ENCODE peak calls at places on chromosomes 13 and 19, in seven cellular contexts. One of them, this sample, is unnamed.

GRCh38 chr13:93635687-93636086 is 409.1 kb downstream of the GPC6 start:
- DNase-seq in H9: no peak
- DNase-seq in IMR-90: peak
- DNase-seq in H1: no peak
- DNase-seq in neuronal stem cell: no peak
- DNase-seq in trophoblast cell: no peak
- DNase-seq in mesenchymal stem cell: peak
- DNase-seq in this sample: no peak

GRCh38 chr13:19345916-19346422 is 164.3 kb upstream of the TUBA3C start:
- DNase-seq in neuronal stem cell: no peak
- DNase-seq in H1: no peak
- DNase-seq in trophoblast cell: peak
- DNase-seq in H9: no peak
- DNase-seq in mesenchymal stem cell: no peak
- DNase-seq in IMR-90: no peak
- DNase-seq in this sample: no peak

GRCh38 chr13:45916859-45917418 is 65.4 kb upstream of the SIAH3 start:
- DNase-seq in IMR-90: no peak
- DNase-seq in trophoblast cell: no peak
- DNase-seq in mesenchymal stem cell: no peak
- DNase-seq in H9: no peak
- DNase-seq in H1: no peak
- DNase-seq in neuronal stem cell: no peak
- DNase-seq in this sample: no peak

GRCh38 chr13:69459346-69459745 is 648.3 kb upstream of the ATXN8OS start:
- DNase-seq in IMR-90: no peak
- DNase-seq in H9: no peak
- DNase-seq in trophoblast cell: no peak
- DNase-seq in mesenchymal stem cell: no peak
- DNase-seq in neuronal stem cell: no peak
- DNase-seq in H1: no peak
- DNase-seq in this sample: no peak

GRCh38 chr13:98556968-98557591 is 19.8 kb downstream of the STK24 start:
- DNase-seq in trophoblast cell: no peak
- DNase-seq in H9: no peak
- DNase-seq in neuronal stem cell: no peak
- DNase-seq in IMR-90: peak
- DNase-seq in H1: no peak
- DNase-seq in mesenchymal stem cell: no peak
- DNase-seq in this sample: peak

GRCh38 chr13:114046447-114046846 is 72.6 kb upstream of the C13orf46 start:
- DNase-seq in mesenchymal stem cell: no peak
- DNase-seq in H1: no peak
- DNase-seq in neuronal stem cell: no peak
- DNase-seq in H9: no peak
- DNase-seq in trophoblast cell: no peak
- DNase-seq in IMR-90: no peak
- DNase-seq in this sample: no peak

GRCh38 chr13:56314755-56315154 is 826.0 kb upstream of the PRR20A start:
- DNase-seq in H1: no peak
- DNase-seq in trophoblast cell: peak
- DNase-seq in H9: no peak
- DNase-seq in mesenchymal stem cell: no peak
- DNase-seq in IMR-90: no peak
- DNase-seq in neuronal stem cell: no peak
- DNase-seq in this sample: peak

GRCh38 chr19:35780058-35780457 is 4.7 kb downstream of the ARHGAP33 start:
- DNase-seq in H9: no peak
- DNase-seq in trophoblast cell: no peak
- DNase-seq in neuronal stem cell: no peak
- DNase-seq in IMR-90: no peak
- DNase-seq in mesenchymal stem cell: no peak
- DNase-seq in H1: no peak
- DNase-seq in this sample: no peak

GRCh38 chr13:38763446-38764381 is 76.8 kb downstream of the FREM2 start:
- DNase-seq in H9: peak
- DNase-seq in mesenchymal stem cell: peak
- DNase-seq in neuronal stem cell: peak
- DNase-seq in trophoblast cell: peak
- DNase-seq in IMR-90: peak
- DNase-seq in H1: no peak
- DNase-seq in this sample: peak

GRCh38 chr13:113124211-113125025 is 1.8 kb downstream of the F10 start:
- DNase-seq in H1: no peak
- DNase-seq in H9: no peak
- DNase-seq in IMR-90: no peak
- DNase-seq in mesenchymal stem cell: no peak
- DNase-seq in trophoblast cell: no peak
- DNase-seq in neuronal stem cell: no peak
- DNase-seq in this sample: no peak

GRCh38 chr13:59391696-59392095 is 772.0 kb downstream of the DIAPH3 start:
- DNase-seq in mesenchymal stem cell: peak
- DNase-seq in trophoblast cell: peak
- DNase-seq in IMR-90: peak
- DNase-seq in neuronal stem cell: peak
- DNase-seq in H9: peak
- DNase-seq in H1: peak
- DNase-seq in this sample: peak

GRCh38 chr13:78241278-78241919 is 322.8 kb upstream of the EDNRB start:
- DNase-seq in trophoblast cell: peak
- DNase-seq in H1: peak
- DNase-seq in neuronal stem cell: peak
- DNase-seq in IMR-90: peak
- DNase-seq in H9: peak
- DNase-seq in mesenchymal stem cell: peak
- DNase-seq in this sample: peak

GRCh38 chr13:108877300-108877699 is 247.9 kb downstream of the MYO16 start:
- DNase-seq in H1: no peak
- DNase-seq in neuronal stem cell: no peak
- DNase-seq in trophoblast cell: no peak
- DNase-seq in IMR-90: peak
- DNase-seq in H9: no peak
- DNase-seq in mesenchymal stem cell: no peak
- DNase-seq in this sample: no peak

GRCh38 chr19:33693678-33694077 is 71.9 kb downstream of the CHST8 start:
- DNase-seq in neuronal stem cell: no peak
- DNase-seq in IMR-90: no peak
- DNase-seq in H9: no peak
- DNase-seq in mesenchymal stem cell: no peak
- DNase-seq in trophoblast cell: no peak
- DNase-seq in H1: no peak
- DNase-seq in this sample: peak

GRCh38 chr13:99988469-99989375 is 7.1 kb downstream of the ZIC2 start:
- DNase-seq in H1: peak
- DNase-seq in mesenchymal stem cell: no peak
- DNase-seq in H9: peak
- DNase-seq in neuronal stem cell: peak
- DNase-seq in trophoblast cell: no peak
- DNase-seq in IMR-90: no peak
- DNase-seq in this sample: peak

GRCh38 chr19:4413588-4413987 is 11.1 kb downstream of the CHAF1A start:
- DNase-seq in IMR-90: no peak
- DNase-seq in trophoblast cell: no peak
- DNase-seq in mesenchymal stem cell: no peak
- DNase-seq in neuronal stem cell: no peak
- DNase-seq in H9: no peak
- DNase-seq in H1: no peak
- DNase-seq in this sample: no peak

GRCh38 chr19:35037716-35038622 is 3.6 kb upstream of the HPN start:
- DNase-seq in neuronal stem cell: no peak
- DNase-seq in mesenchymal stem cell: no peak
- DNase-seq in H9: no peak
- DNase-seq in H1: no peak
- DNase-seq in IMR-90: no peak
- DNase-seq in trophoblast cell: no peak
- DNase-seq in this sample: no peak

GRCh38 chr19:45451181-45451849 is 16.5 kb upstream of the FOSB start:
- DNase-seq in H9: no peak
- DNase-seq in H1: no peak
- DNase-seq in IMR-90: peak
- DNase-seq in trophoblast cell: peak
- DNase-seq in mesenchymal stem cell: peak
- DNase-seq in neuronal stem cell: no peak
- DNase-seq in this sample: peak

GRCh38 chr19:52370341-52370710 is 603 bp downstream of the ZNF880 start:
- DNase-seq in IMR-90: no peak
- DNase-seq in H1: no peak
- DNase-seq in neuronal stem cell: no peak
- DNase-seq in H9: no peak
- DNase-seq in trophoblast cell: no peak
- DNase-seq in mesenchymal stem cell: no peak
- DNase-seq in this sample: no peak
- H3K4ac ChIP-seq in IMR-90: peak
- H3K4ac ChIP-seq in H1: no peak
- H3K4ac ChIP-seq in neuronal stem cell: no peak
- H3K4ac ChIP-seq in H9: peak
- H3K4ac ChIP-seq in trophoblast cell: peak
- H3K4ac ChIP-seq in mesenchymal stem cell: peak
- H3K4ac ChIP-seq in this sample: peak

GRCh38 chr19:12939908-12940533 is 1.6 kb downstream of the CALR start:
- DNase-seq in neuronal stem cell: no peak
- DNase-seq in H9: no peak
- DNase-seq in mesenchymal stem cell: no peak
- DNase-seq in trophoblast cell: no peak
- DNase-seq in IMR-90: no peak
- DNase-seq in H1: no peak
- DNase-seq in this sample: no peak
- H3K27ac ChIP-seq in neuronal stem cell: no peak
- H3K27ac ChIP-seq in H9: no peak
- H3K27ac ChIP-seq in mesenchymal stem cell: peak
- H3K27ac ChIP-seq in trophoblast cell: peak
- H3K27ac ChIP-seq in IMR-90: peak
- H3K27ac ChIP-seq in H1: no peak
- H3K27ac ChIP-seq in this sample: peak

GRCh38 chr19:41203371-41203770 is 10.4 kb downstream of the CYP2S1 start:
- DNase-seq in mesenchymal stem cell: no peak
- DNase-seq in trophoblast cell: no peak
- DNase-seq in IMR-90: no peak
- DNase-seq in H9: no peak
- DNase-seq in H1: no peak
- DNase-seq in neuronal stem cell: no peak
- DNase-seq in this sample: no peak
- H3K4ac ChIP-seq in mesenchymal stem cell: no peak
- H3K4ac ChIP-seq in trophoblast cell: no peak
- H3K4ac ChIP-seq in IMR-90: no peak
- H3K4ac ChIP-seq in H9: no peak
- H3K4ac ChIP-seq in H1: no peak
- H3K4ac ChIP-seq in neuronal stem cell: no peak
- H3K4ac ChIP-seq in this sample: no peak

GRCh38 chr19:50357178-50358100 is 8.0 kb downstream of the NAPSA start:
- DNase-seq in neuronal stem cell: peak
- DNase-seq in mesenchymal stem cell: peak
- DNase-seq in trophoblast cell: peak
- DNase-seq in H9: peak
- DNase-seq in IMR-90: peak
- DNase-seq in H1: peak
- DNase-seq in this sample: peak
- H3K27ac ChIP-seq in neuronal stem cell: no peak
- H3K27ac ChIP-seq in mesenchymal stem cell: no peak
- H3K27ac ChIP-seq in trophoblast cell: no peak
- H3K27ac ChIP-seq in H9: no peak
- H3K27ac ChIP-seq in IMR-90: no peak
- H3K27ac ChIP-seq in H1: no peak
- H3K27ac ChIP-seq in this sample: no peak

DNA sequence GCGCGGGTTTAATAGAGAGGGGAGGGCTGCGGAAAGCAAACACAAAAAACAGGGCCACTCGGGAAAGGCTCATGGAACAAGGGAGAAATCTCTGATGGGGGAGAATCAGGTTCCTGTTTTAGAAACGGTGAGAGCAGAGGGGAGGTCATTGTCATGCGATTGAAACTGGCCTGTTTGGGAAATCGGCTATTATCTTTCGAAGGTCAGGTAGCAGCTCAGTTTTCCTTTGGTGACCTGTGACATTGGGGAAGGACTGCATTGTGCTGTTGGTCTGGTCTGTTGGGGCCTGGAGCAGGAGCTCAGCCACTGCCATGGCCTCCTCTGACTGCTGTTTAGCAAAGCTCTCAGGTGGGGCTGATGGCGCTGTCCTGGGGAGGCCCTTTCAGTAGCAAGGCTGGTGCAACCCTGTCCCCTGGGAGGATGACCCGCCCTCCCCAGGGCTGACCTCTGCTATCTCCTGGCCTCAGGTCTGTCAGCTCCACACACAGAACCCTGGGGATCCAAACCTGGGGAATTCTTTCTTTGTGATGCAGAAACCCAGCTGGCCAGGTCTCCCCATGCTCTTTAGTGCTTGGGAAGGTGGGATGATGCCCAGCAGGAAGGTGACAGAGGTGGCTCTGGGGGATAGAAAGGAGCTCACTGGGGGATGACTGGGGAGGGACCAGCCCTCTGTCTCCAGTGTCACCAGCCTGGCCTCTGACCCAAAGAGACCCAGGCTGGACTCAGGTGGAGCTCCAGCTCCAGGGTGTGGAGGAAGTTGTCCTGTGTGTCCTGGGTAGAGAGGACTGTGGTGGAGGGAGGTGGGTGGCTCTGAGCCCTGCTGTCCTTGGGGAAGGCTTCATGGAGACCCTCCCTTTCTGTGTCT is 21.2 kb upstream of the CD177 start:
- DNase-seq in neuronal stem cell: no peak
- DNase-seq in trophoblast cell: no peak
- DNase-seq in H9: peak
- DNase-seq in H1: peak
- DNase-seq in IMR-90: no peak
- DNase-seq in mesenchymal stem cell: no peak
- DNase-seq in this sample: no peak
- H3K4ac ChIP-seq in neuronal stem cell: no peak
- H3K4ac ChIP-seq in trophoblast cell: no peak
- H3K4ac ChIP-seq in H9: no peak
- H3K4ac ChIP-seq in H1: no peak
- H3K4ac ChIP-seq in IMR-90: no peak
- H3K4ac ChIP-seq in mesenchymal stem cell: no peak
- H3K4ac ChIP-seq in this sample: no peak

GRCh38 chr19:49411681-49412321 is 11.4 kb downstream of the PTH2 start:
- DNase-seq in IMR-90: no peak
- DNase-seq in mesenchymal stem cell: no peak
- DNase-seq in H1: no peak
- DNase-seq in neuronal stem cell: no peak
- DNase-seq in trophoblast cell: no peak
- DNase-seq in H9: no peak
- DNase-seq in this sample: no peak
- H3K27ac ChIP-seq in IMR-90: no peak
- H3K27ac ChIP-seq in mesenchymal stem cell: no peak
- H3K27ac ChIP-seq in H1: no peak
- H3K27ac ChIP-seq in neuronal stem cell: no peak
- H3K27ac ChIP-seq in trophoblast cell: no peak
- H3K27ac ChIP-seq in H9: no peak
- H3K27ac ChIP-seq in this sample: no peak

DNA sequence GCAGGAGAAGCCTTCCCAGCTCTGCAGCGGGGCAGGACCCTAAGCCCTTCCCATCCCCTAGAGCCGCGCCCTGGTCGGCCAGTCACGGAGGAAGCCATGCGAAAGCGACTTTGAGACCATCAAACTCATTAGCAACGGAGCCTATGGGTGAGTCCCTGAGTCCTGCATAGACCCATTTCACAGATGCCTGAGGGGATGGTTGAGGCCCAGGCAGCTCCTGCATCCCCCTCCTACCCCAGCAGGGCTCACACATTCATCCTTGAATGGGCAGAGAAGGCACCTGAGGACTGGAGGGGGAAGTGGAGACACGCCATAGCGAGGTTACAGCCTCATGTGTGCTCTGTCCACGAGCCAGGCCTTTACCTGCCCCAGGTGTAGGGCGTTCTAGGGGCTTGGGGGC is 24.2 kb upstream of the PIK3R2 start:
- DNase-seq in IMR-90: no peak
- DNase-seq in neuronal stem cell: no peak
- DNase-seq in H1: no peak
- DNase-seq in trophoblast cell: no peak
- DNase-seq in mesenchymal stem cell: no peak
- DNase-seq in H9: no peak
- DNase-seq in this sample: no peak
- H3K4ac ChIP-seq in IMR-90: no peak
- H3K4ac ChIP-seq in neuronal stem cell: no peak
- H3K4ac ChIP-seq in H1: no peak
- H3K4ac ChIP-seq in trophoblast cell: no peak
- H3K4ac ChIP-seq in mesenchymal stem cell: no peak
- H3K4ac ChIP-seq in H9: no peak
- H3K4ac ChIP-seq in this sample: no peak

This sample was measured in mesendoderm.